ENCODE peak calls at places on chromosomes 7 and 10, in seven cellular contexts. One of them, this sample, is unnamed.
A peak's percentile ranks its signal among the peaks of the same experiment; 100 is the strongest.

GRCh38 chr7:19015066-19015465 is 102.4 kb downstream of the TWIST1 start:
- DNase-seq in BJ: no peak
- DNase-seq in CD4-positive, CD25-positive, alpha-beta regulatory T cell: no peak
- DNase-seq in fibroblast of lung: no peak
- DNase-seq in lung: no peak
- DNase-seq in left ventricle myocardium inferior: no peak
- DNase-seq in dorsolateral prefrontal cortex: no peak
- DNase-seq in this sample: no peak

GRCh38 chr10:127912607-127913367 is 5.9 kb downstream of the PTPRE start:
- DNase-seq in BJ: no peak
- DNase-seq in CD4-positive, CD25-positive, alpha-beta regulatory T cell: no peak
- DNase-seq in fibroblast of lung: no peak
- DNase-seq in lung: no peak
- DNase-seq in left ventricle myocardium inferior: no peak
- DNase-seq in dorsolateral prefrontal cortex: no peak
- DNase-seq in this sample: no peak

GRCh38 chr7:20438665-20439376 is 108.1 kb downstream of the ITGB8 start:
- DNase-seq in BJ: no peak
- DNase-seq in CD4-positive, CD25-positive, alpha-beta regulatory T cell: no peak
- DNase-seq in fibroblast of lung: no peak
- DNase-seq in lung: no peak
- DNase-seq in left ventricle myocardium inferior: no peak
- DNase-seq in dorsolateral prefrontal cortex: no peak
- DNase-seq in this sample: no peak

GRCh38 chr7:3427957-3428356 is 126.9 kb downstream of the SDK1 start:
- DNase-seq in BJ: no peak
- DNase-seq in CD4-positive, CD25-positive, alpha-beta regulatory T cell: no peak
- DNase-seq in fibroblast of lung: no peak
- DNase-seq in lung: no peak
- DNase-seq in left ventricle myocardium inferior: no peak
- DNase-seq in dorsolateral prefrontal cortex: no peak
- DNase-seq in this sample: no peak

GRCh38 chr7:19145429-19146201 is 394 bp upstream of the FERD3L start:
- DNase-seq in BJ: no peak
- DNase-seq in CD4-positive, CD25-positive, alpha-beta regulatory T cell: no peak
- DNase-seq in fibroblast of lung: no peak
- DNase-seq in lung: no peak
- DNase-seq in left ventricle myocardium inferior: no peak
- DNase-seq in dorsolateral prefrontal cortex: no peak
- DNase-seq in this sample: no peak

GRCh38 chr7:25839084-25839769 is 312.8 kb upstream of the NFE2L3 start:
- DNase-seq in BJ: no peak
- DNase-seq in CD4-positive, CD25-positive, alpha-beta regulatory T cell: no peak
- DNase-seq in fibroblast of lung: no peak
- DNase-seq in lung: no peak
- DNase-seq in left ventricle myocardium inferior: no peak
- DNase-seq in dorsolateral prefrontal cortex: no peak
- DNase-seq in this sample: no peak

GRCh38 chr10:129021597-129022304 is 445.3 kb upstream of the MGMT start:
- DNase-seq in BJ: no peak
- DNase-seq in CD4-positive, CD25-positive, alpha-beta regulatory T cell: no peak
- DNase-seq in fibroblast of lung: peak; percentile 30
- DNase-seq in lung: no peak
- DNase-seq in left ventricle myocardium inferior: peak; percentile 37
- DNase-seq in dorsolateral prefrontal cortex: no peak
- DNase-seq in this sample: no peak

GRCh38 chr10:79429751-79430150 is 15.7 kb downstream of the ZCCHC24 start:
- DNase-seq in BJ: no peak
- DNase-seq in CD4-positive, CD25-positive, alpha-beta regulatory T cell: no peak
- DNase-seq in fibroblast of lung: no peak
- DNase-seq in lung: no peak
- DNase-seq in left ventricle myocardium inferior: no peak
- DNase-seq in dorsolateral prefrontal cortex: no peak
- DNase-seq in this sample: no peak

GRCh38 chr7:157471259-157472125 is 134.7 kb downstream of the DNAJB6 start:
- DNase-seq in BJ: no peak
- DNase-seq in CD4-positive, CD25-positive, alpha-beta regulatory T cell: peak; percentile 49
- DNase-seq in fibroblast of lung: no peak
- DNase-seq in lung: no peak
- DNase-seq in left ventricle myocardium inferior: no peak
- DNase-seq in dorsolateral prefrontal cortex: peak; percentile 45
- DNase-seq in this sample: no peak

GRCh38 chr10:91672021-91672608 is 39.2 kb upstream of the PPP1R3C start:
- DNase-seq in BJ: peak; percentile 61
- DNase-seq in CD4-positive, CD25-positive, alpha-beta regulatory T cell: no peak
- DNase-seq in fibroblast of lung: peak; percentile 58
- DNase-seq in lung: no peak
- DNase-seq in left ventricle myocardium inferior: no peak
- DNase-seq in dorsolateral prefrontal cortex: no peak
- DNase-seq in this sample: no peak

GRCh38 chr10:45253183-45253914 is 62.1 kb downstream of the OR13A1 start:
- DNase-seq in BJ: no peak
- DNase-seq in CD4-positive, CD25-positive, alpha-beta regulatory T cell: no peak
- DNase-seq in fibroblast of lung: no peak
- DNase-seq in lung: no peak
- DNase-seq in left ventricle myocardium inferior: no peak
- DNase-seq in dorsolateral prefrontal cortex: no peak
- DNase-seq in this sample: no peak

GRCh38 chr10:124005091-124005490 is 88.3 kb downstream of the CHST15 start:
- DNase-seq in BJ: no peak
- DNase-seq in CD4-positive, CD25-positive, alpha-beta regulatory T cell: no peak
- DNase-seq in fibroblast of lung: no peak
- DNase-seq in lung: no peak
- DNase-seq in left ventricle myocardium inferior: no peak
- DNase-seq in dorsolateral prefrontal cortex: no peak
- DNase-seq in this sample: peak; percentile 42

GRCh38 chr10:111261066-111261465 is 184.2 kb downstream of the ADRA2A start:
- DNase-seq in BJ: no peak
- DNase-seq in CD4-positive, CD25-positive, alpha-beta regulatory T cell: no peak
- DNase-seq in fibroblast of lung: no peak
- DNase-seq in lung: no peak
- DNase-seq in left ventricle myocardium inferior: no peak
- DNase-seq in dorsolateral prefrontal cortex: no peak
- DNase-seq in this sample: no peak

GRCh38 chr10:26909753-26910152 is 49.0 kb upstream of the ABI1 start:
- DNase-seq in BJ: no peak
- DNase-seq in CD4-positive, CD25-positive, alpha-beta regulatory T cell: no peak
- DNase-seq in fibroblast of lung: no peak
- DNase-seq in lung: no peak
- DNase-seq in left ventricle myocardium inferior: no peak
- DNase-seq in dorsolateral prefrontal cortex: no peak
- DNase-seq in this sample: no peak

GRCh38 chr10:114917927-114918672 is 19.9 kb upstream of the TRUB1 start:
- DNase-seq in BJ: no peak
- DNase-seq in CD4-positive, CD25-positive, alpha-beta regulatory T cell: no peak
- DNase-seq in fibroblast of lung: no peak
- DNase-seq in lung: no peak
- DNase-seq in left ventricle myocardium inferior: no peak
- DNase-seq in dorsolateral prefrontal cortex: no peak
- DNase-seq in this sample: no peak

GRCh38 chr7:29386196-29386765 is 177.4 kb upstream of the PRR15 start:
- DNase-seq in BJ: no peak
- DNase-seq in CD4-positive, CD25-positive, alpha-beta regulatory T cell: no peak
- DNase-seq in fibroblast of lung: no peak
- DNase-seq in lung: no peak
- DNase-seq in left ventricle myocardium inferior: no peak
- DNase-seq in dorsolateral prefrontal cortex: no peak
- DNase-seq in this sample: no peak

GRCh38 chr10:110403593-110403992 is 94.1 kb upstream of the DUSP5 start:
- DNase-seq in BJ: no peak
- DNase-seq in CD4-positive, CD25-positive, alpha-beta regulatory T cell: no peak
- DNase-seq in fibroblast of lung: no peak
- DNase-seq in lung: no peak
- DNase-seq in left ventricle myocardium inferior: no peak
- DNase-seq in dorsolateral prefrontal cortex: no peak
- DNase-seq in this sample: no peak

GRCh38 chr10:102065561-102066420 is 642 bp downstream of the HPS6 start:
- DNase-seq in BJ: no peak
- DNase-seq in CD4-positive, CD25-positive, alpha-beta regulatory T cell: peak; percentile 14
- DNase-seq in fibroblast of lung: no peak
- DNase-seq in lung: no peak
- DNase-seq in left ventricle myocardium inferior: peak; percentile 25
- DNase-seq in dorsolateral prefrontal cortex: no peak
- DNase-seq in this sample: no peak

GRCh38 chr10:3095373-3096139 is 28.2 kb downstream of the PFKP start:
- DNase-seq in BJ: peak; percentile 98
- DNase-seq in CD4-positive, CD25-positive, alpha-beta regulatory T cell: peak; percentile 26
- DNase-seq in fibroblast of lung: peak; percentile 100
- DNase-seq in lung: peak; percentile 51
- DNase-seq in left ventricle myocardium inferior: no peak
- DNase-seq in dorsolateral prefrontal cortex: no peak
- DNase-seq in this sample: no peak

GRCh38 chr10:114631678-114632417 is 26.2 kb downstream of the ABLIM1 start:
- DNase-seq in BJ: no peak
- DNase-seq in CD4-positive, CD25-positive, alpha-beta regulatory T cell: no peak
- DNase-seq in fibroblast of lung: no peak
- DNase-seq in lung: no peak
- DNase-seq in left ventricle myocardium inferior: peak; percentile 56
- DNase-seq in dorsolateral prefrontal cortex: no peak
- DNase-seq in this sample: no peak

GRCh38 chr7:78039791-78040776 is 241.5 kb downstream of the PHTF2 start:
- DNase-seq in BJ: no peak
- DNase-seq in CD4-positive, CD25-positive, alpha-beta regulatory T cell: no peak
- DNase-seq in fibroblast of lung: peak; percentile 11
- DNase-seq in lung: no peak
- DNase-seq in left ventricle myocardium inferior: peak; percentile 19
- DNase-seq in dorsolateral prefrontal cortex: no peak
- DNase-seq in this sample: no peak

GRCh38 chr10:46091080-46091833 is 45.2 kb upstream of the MSMB start:
- DNase-seq in BJ: no peak
- DNase-seq in CD4-positive, CD25-positive, alpha-beta regulatory T cell: no peak
- DNase-seq in fibroblast of lung: no peak
- DNase-seq in lung: no peak
- DNase-seq in left ventricle myocardium inferior: no peak
- DNase-seq in dorsolateral prefrontal cortex: no peak
- DNase-seq in this sample: no peak

GRCh38 chr10:43739171-43739570 is 90.5 kb upstream of the ZNF32 start:
- DNase-seq in BJ: peak; percentile 19
- DNase-seq in CD4-positive, CD25-positive, alpha-beta regulatory T cell: no peak
- DNase-seq in fibroblast of lung: no peak
- DNase-seq in lung: no peak
- DNase-seq in left ventricle myocardium inferior: no peak
- DNase-seq in dorsolateral prefrontal cortex: no peak
- DNase-seq in this sample: no peak

GRCh38 chr10:15439381-15439837 is 68.3 kb upstream of the FAM171A1 start:
- DNase-seq in BJ: no peak
- DNase-seq in CD4-positive, CD25-positive, alpha-beta regulatory T cell: no peak
- DNase-seq in fibroblast of lung: peak; percentile 43
- DNase-seq in lung: no peak
- DNase-seq in left ventricle myocardium inferior: peak; percentile 55
- DNase-seq in dorsolateral prefrontal cortex: no peak
- DNase-seq in this sample: no peak

GRCh38 chr10:1738950-1739349 is 1.6 kb upstream of the ADARB2 start:
- DNase-seq in BJ: no peak
- DNase-seq in CD4-positive, CD25-positive, alpha-beta regulatory T cell: no peak
- DNase-seq in fibroblast of lung: no peak
- DNase-seq in lung: no peak
- DNase-seq in left ventricle myocardium inferior: no peak
- DNase-seq in dorsolateral prefrontal cortex: no peak
- DNase-seq in this sample: no peak
- H3K27me3 ChIP-seq in BJ: no peaks in the 10 kb centered on the region
- H3K27me3 ChIP-seq in CD4-positive, CD25-positive, alpha-beta regulatory T cell: peaks cover 21% of the 10 kb centered on the region
- H3K27me3 ChIP-seq in fibroblast of lung: no peaks in the 10 kb centered on the region
- H3K27me3 ChIP-seq in lung: peaks cover 11% of the 10 kb centered on the region
- H3K27me3 ChIP-seq in left ventricle myocardium inferior: peaks cover 100% of the 10 kb centered on the region
- H3K27me3 ChIP-seq in dorsolateral prefrontal cortex: peaks cover 12% of the 10 kb centered on the region
- H3K27me3 ChIP-seq in this sample: peaks cover 82% of the 10 kb centered on the region

DNA sequence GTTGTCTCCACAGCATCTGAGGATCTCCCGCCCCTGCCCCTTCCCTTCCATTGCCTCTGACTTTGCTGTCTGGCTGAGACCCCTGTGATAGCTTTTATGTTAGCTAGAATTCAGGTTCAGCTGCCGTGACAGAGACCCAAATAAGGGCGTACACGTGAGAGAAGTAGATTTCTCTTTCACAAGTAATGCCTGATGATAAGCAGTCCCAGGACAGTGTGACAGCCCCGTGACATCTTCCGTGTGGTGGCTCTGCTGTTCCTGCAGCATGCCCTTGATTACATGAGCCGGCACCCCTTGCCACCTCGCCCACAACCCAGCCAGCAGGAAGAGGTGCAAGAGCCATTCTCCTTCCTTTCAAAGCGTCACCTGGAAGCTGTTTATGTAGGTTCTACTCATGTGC is 130.9 kb upstream of the PODXL start:
- DNase-seq in BJ: no peak
- DNase-seq in CD4-positive, CD25-positive, alpha-beta regulatory T cell: no peak
- DNase-seq in fibroblast of lung: no peak
- DNase-seq in lung: peak; percentile 18
- DNase-seq in left ventricle myocardium inferior: no peak
- DNase-seq in dorsolateral prefrontal cortex: no peak
- DNase-seq in this sample: no peak
- H3K27me3 ChIP-seq in BJ: peaks cover 14% of the 10 kb centered on the region
- H3K27me3 ChIP-seq in CD4-positive, CD25-positive, alpha-beta regulatory T cell: no peaks in the 10 kb centered on the region
- H3K27me3 ChIP-seq in fibroblast of lung: peaks cover 3% of the 10 kb centered on the region
- H3K27me3 ChIP-seq in lung: no peaks in the 10 kb centered on the region
- H3K27me3 ChIP-seq in left ventricle myocardium inferior: peaks cover 80% of the 10 kb centered on the region
- H3K27me3 ChIP-seq in dorsolateral prefrontal cortex: no peaks in the 10 kb centered on the region
- H3K27me3 ChIP-seq in this sample: peaks cover 12% of the 10 kb centered on the region

GRCh38 chr10:89210794-89211425 is 3.8 kb upstream of the CH25H start:
- DNase-seq in BJ: no peak
- DNase-seq in CD4-positive, CD25-positive, alpha-beta regulatory T cell: no peak
- DNase-seq in fibroblast of lung: no peak
- DNase-seq in lung: no peak
- DNase-seq in left ventricle myocardium inferior: no peak
- DNase-seq in dorsolateral prefrontal cortex: no peak
- DNase-seq in this sample: no peak
- H3K27me3 ChIP-seq in BJ: peaks cover 7% of the 10 kb centered on the region
- H3K27me3 ChIP-seq in CD4-positive, CD25-positive, alpha-beta regulatory T cell: peaks cover 22% of the 10 kb centered on the region
- H3K27me3 ChIP-seq in fibroblast of lung: no peaks in the 10 kb centered on the region
- H3K27me3 ChIP-seq in lung: no peaks in the 10 kb centered on the region
- H3K27me3 ChIP-seq in left ventricle myocardium inferior: peaks cover 39% of the 10 kb centered on the region
- H3K27me3 ChIP-seq in dorsolateral prefrontal cortex: no peaks in the 10 kb centered on the region
- H3K27me3 ChIP-seq in this sample: peaks cover 33% of the 10 kb centered on the region

DNA sequence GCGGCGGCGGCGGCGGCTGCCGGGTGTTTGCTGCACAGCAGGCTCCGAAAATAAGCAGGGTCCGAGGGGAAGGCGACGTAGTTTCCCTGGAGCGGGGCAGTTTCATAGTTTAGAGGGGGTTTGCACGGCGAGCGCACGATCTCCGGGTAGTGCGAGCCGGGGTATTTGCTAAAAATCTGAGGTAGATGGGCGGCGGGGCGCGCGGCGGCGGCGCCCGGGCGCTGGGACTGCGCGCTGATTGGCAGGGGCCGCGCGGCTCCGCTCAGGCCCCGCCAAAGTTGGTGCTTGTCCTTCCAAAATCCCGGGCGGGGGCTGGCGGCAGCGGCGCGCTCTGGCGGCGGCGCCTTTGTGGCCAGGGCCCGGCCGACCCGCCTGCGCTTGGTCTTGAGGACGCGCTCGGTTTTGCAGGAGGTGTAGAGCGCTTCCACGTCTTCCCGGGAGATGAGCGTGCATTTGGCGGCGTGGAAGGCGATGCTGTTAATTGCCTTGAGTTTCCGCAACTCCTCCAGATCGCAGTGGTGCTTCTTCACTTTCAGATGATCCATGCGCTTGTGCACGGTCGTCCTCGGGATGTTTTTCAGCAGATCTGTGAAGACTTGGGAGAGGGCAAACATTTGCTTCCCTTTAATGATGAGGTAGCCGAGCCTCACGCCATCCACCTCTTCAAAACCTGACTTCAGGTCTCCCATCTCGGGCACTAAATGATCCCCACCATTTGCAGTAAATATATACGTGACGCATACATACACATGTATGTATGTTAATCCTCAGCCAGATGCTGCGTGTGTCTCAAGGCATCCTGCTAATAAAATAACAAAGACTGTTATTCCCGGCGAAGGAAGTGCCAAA is 8.1 kb downstream of the SKIDA1 start:
- DNase-seq in BJ: no peak
- DNase-seq in CD4-positive, CD25-positive, alpha-beta regulatory T cell: peak; percentile 32
- DNase-seq in fibroblast of lung: peak; percentile 72
- DNase-seq in lung: peak; percentile 55
- DNase-seq in left ventricle myocardium inferior: peak; percentile 68
- DNase-seq in dorsolateral prefrontal cortex: no peak
- DNase-seq in this sample: peak; percentile 55
- H3K27me3 ChIP-seq in BJ: no peaks in the 10 kb centered on the region
- H3K27me3 ChIP-seq in CD4-positive, CD25-positive, alpha-beta regulatory T cell: peaks cover 72% of the 10 kb centered on the region
- H3K27me3 ChIP-seq in fibroblast of lung: no peaks in the 10 kb centered on the region
- H3K27me3 ChIP-seq in lung: no peaks in the 10 kb centered on the region
- H3K27me3 ChIP-seq in left ventricle myocardium inferior: peaks cover 5% of the 10 kb centered on the region
- H3K27me3 ChIP-seq in dorsolateral prefrontal cortex: no peaks in the 10 kb centered on the region
- H3K27me3 ChIP-seq in this sample: no peaks in the 10 kb centered on the region